ENCODE peak calls at places on chromosomes 6 and 20, in eight cellular contexts. Y, G, M, B, P, K, O and F are unnamed samples.
A peak's percentile ranks its signal among the peaks of the same experiment; 100 is the strongest.

GRCh38 chr20:41154436-41155176 is 17.3 kb downstream of the PLCG1 start:
- DNase-seq in Y (no peak), G (no peak), M (no peak), B (no peak), P (no peak), K (no peak), O (peak; percentile 76), F (no peak)

GRCh38 chr6:157800420-157801237 is 22.4 kb upstream of the SNX9 start:
- DNase-seq in Y (no peak), G (no peak), M (no peak), B (no peak), P (no peak), K (no peak), O (no peak), F (no peak)

GRCh38 chr6:166644631-166645030 is 17.6 kb upstream of the RPS6KA2 start:
- DNase-seq in Y (no peak), G (no peak), M (no peak), B (no peak), P (no peak), K (no peak), O (no peak), F (no peak)

GRCh38 chr6:4936681-4937041 is 67.2 kb downstream of the RPP40 start:
- DNase-seq in Y (no peak), G (no peak), M (no peak), B (no peak), P (peak; percentile 44), K (peak; percentile 67), O (no peak), F (no peak)

GRCh38 chr20:44026932-44027685 is 112.5 kb downstream of the TOX2 start:
- DNase-seq in Y (no peak), G (no peak), M (no peak), B (no peak), P (no peak), K (no peak), O (no peak), F (no peak)

GRCh38 chr6:33781105-33781975 is 7.6 kb downstream of the LEMD2 start:
- DNase-seq in Y (no peak), G (no peak), M (no peak), B (peak; percentile 72), P (no peak), K (peak; percentile 92), O (peak; percentile 58), F (no peak)

GRCh38 chr6:47083586-47084047 is 41.5 kb upstream of the ADGRF1 start:
- DNase-seq in Y (peak; percentile 74), G (peak; percentile 68), M (peak; percentile 73), B (no peak), P (peak; percentile 97), K (peak; percentile 83), O (peak; percentile 95), F (peak; percentile 89)

GRCh38 chr6:46935687-46936086 is 13.9 kb upstream of the ADGRF5 start:
- DNase-seq in Y (no peak), G (no peak), M (no peak), B (peak; percentile 49), P (no peak), K (peak; percentile 85), O (peak; percentile 35), F (no peak)

GRCh38 chr20:49981218-49982071 is 1.3 kb upstream of the SNAI1 start:
- DNase-seq in Y (no peak), G (no peak), M (no peak), B (no peak), P (no peak), K (no peak), O (no peak), F (no peak)

GRCh38 chr6:154229796-154230195 is 126.8 kb downstream of the IPCEF1 start:
- DNase-seq in Y (no peak), G (no peak), M (no peak), B (no peak), P (no peak), K (no peak), O (no peak), F (no peak)

GRCh38 chr6:48664850-48665249 is 553.9 kb upstream of the PTCHD4 start:
- DNase-seq in Y (no peak), G (no peak), M (no peak), B (no peak), P (no peak), K (no peak), O (no peak), F (no peak)

GRCh38 chr6:14573267-14573666 is 455.7 kb downstream of the CD83 start:
- DNase-seq in Y (no peak), G (no peak), M (no peak), B (no peak), P (no peak), K (no peak), O (no peak), F (no peak)

GRCh38 chr6:31547727-31548422 is 467 bp downstream of the NFKBIL1 start:
- DNase-seq in Y (no peak), G (no peak), M (peak; percentile 40), B (no peak), P (no peak), K (no peak), O (no peak), F (no peak)

GRCh38 chr6:31546339-31546961 is at the start of gene ATP6V1G2:
- DNase-seq in Y (peak; percentile 82), G (peak; percentile 93), M (peak; percentile 88), B (peak; percentile 98), P (peak; percentile 89), K (peak; percentile 89), O (peak; percentile 86), F (peak; percentile 90)

GRCh38 chr6:31548423-31548873 is 1.0 kb downstream of the NFKBIL1 start:
- DNase-seq in Y (no peak), G (no peak), M (no peak), B (no peak), P (no peak), K (no peak), O (no peak), F (no peak)

GRCh38 chr6:31545291-31545690 is 1.1 kb downstream of the ATP6V1G2 start:
- DNase-seq in Y (no peak), G (no peak), M (no peak), B (no peak), P (no peak), K (no peak), O (no peak), F (no peak)

DNA sequence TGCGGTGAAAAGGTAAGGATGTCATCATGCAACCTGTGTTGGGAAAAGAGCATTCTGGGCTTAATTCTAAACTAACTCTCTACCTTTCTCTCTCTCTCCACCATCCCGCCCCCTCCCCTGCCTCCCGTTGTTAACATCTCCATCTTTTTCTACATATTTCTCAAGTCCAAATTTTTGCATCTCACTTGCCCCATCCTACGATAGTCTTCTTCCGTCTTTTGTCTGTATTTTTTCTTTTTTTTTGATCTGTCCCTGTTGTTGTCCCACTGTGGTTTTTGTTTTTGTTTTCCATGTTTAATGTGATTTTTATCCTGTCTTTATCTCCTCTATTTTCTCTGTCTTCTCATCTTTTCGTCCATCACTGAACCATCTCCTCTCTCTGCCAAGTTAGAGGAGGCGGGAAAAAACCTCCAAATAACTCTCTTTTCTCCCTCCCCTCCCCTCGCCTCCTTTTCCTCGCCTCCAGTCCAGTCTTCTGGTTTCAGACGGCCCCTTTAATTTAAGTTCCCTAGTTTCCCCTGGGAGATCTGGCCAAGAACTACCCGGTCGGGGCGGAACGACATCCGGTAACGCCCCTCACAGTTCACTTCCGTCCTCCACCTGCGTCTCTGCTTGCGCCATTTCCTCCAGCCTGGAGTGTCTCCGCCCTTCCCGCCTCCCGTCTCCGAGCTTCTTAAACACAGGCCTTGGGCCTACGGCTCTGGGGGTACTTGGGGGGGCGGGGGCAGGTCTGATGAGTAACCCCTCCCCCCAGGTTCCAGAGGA is at the start of gene NFKBIL1:
- DNase-seq in Y (peak; percentile 93), G (peak; percentile 93), M (peak; percentile 91), B (peak; percentile 88), P (peak; percentile 97), K (peak; percentile 94), O (peak; percentile 98), F (peak; percentile 95)
- TF ChIP-seq POLR2A in Y (peak; percentile 74), G (no peak), M (peak; percentile 24), B (peak; percentile 22), P (peak; percentile 65), K (peak; percentile 55), O (no peak), F (no peak)

GRCh38 chr20:32360333-32360634 is 2.2 kb downstream of the ASXL1 start:
- DNase-seq in Y (no peak), G (no peak), M (no peak), B (no peak), P (no peak), K (no peak), O (no peak), F (no peak)
- H3K4me3 ChIP-seq in Y (peak overlapping the region; percentile 83), G (peak overlapping the region; percentile 77), M (peak overlapping the region; percentile 69), B (no peak overlapping the region), P (no peak overlapping the region), K (peak overlapping the region; percentile 92), O (no peak overlapping the region), F (peak overlapping the region; percentile 89)

GRCh38 chr6:7544597-7544996 is 3.1 kb downstream of the DSP start:
- DNase-seq in Y (no peak), G (no peak), M (no peak), B (no peak), P (no peak), K (no peak), O (no peak), F (no peak)
- H3K27me3 ChIP-seq in Y (no peaks in the 10 kb centered on the region), G (no peaks in the 10 kb centered on the region), M (peaks cover 5% of the 10 kb centered on the region), B (peaks cover 3% of the 10 kb centered on the region), P (peaks cover 17% of the 10 kb centered on the region), K (peaks cover 40% of the 10 kb centered on the region), O (peaks cover 86% of the 10 kb centered on the region), F (no peaks in the 10 kb centered on the region)

GRCh38 chr6:63572733-63573139 is 456 bp downstream of the LOC128125822 start:
- DNase-seq in Y (no peak), G (no peak), M (no peak), B (peak; percentile 53), P (no peak), K (no peak), O (no peak), F (no peak)

GRCh38 chr6:63571382-63571882 is 848 bp upstream of the LOC128125822 start:
- DNase-seq in Y (no peak), G (no peak), M (no peak), B (no peak), P (no peak), K (no peak), O (no peak), F (no peak)

GRCh38 chr6:63573140-63573898 is 1.0 kb downstream of the LOC128125822 start:
- DNase-seq in Y (peak; percentile 72), G (peak; percentile 93), M (peak; percentile 85), B (peak; percentile 86), P (peak; percentile 72), K (peak; percentile 75), O (peak; percentile 77), F (peak; percentile 96)

GRCh38 chr6:63573899-63574553 is 1.7 kb downstream of the LOC128125822 start:
- DNase-seq in Y (no peak), G (no peak), M (peak; percentile 42), B (no peak), P (peak; percentile 27), K (peak; percentile 77), O (no peak), F (peak; percentile 63)

DNA sequence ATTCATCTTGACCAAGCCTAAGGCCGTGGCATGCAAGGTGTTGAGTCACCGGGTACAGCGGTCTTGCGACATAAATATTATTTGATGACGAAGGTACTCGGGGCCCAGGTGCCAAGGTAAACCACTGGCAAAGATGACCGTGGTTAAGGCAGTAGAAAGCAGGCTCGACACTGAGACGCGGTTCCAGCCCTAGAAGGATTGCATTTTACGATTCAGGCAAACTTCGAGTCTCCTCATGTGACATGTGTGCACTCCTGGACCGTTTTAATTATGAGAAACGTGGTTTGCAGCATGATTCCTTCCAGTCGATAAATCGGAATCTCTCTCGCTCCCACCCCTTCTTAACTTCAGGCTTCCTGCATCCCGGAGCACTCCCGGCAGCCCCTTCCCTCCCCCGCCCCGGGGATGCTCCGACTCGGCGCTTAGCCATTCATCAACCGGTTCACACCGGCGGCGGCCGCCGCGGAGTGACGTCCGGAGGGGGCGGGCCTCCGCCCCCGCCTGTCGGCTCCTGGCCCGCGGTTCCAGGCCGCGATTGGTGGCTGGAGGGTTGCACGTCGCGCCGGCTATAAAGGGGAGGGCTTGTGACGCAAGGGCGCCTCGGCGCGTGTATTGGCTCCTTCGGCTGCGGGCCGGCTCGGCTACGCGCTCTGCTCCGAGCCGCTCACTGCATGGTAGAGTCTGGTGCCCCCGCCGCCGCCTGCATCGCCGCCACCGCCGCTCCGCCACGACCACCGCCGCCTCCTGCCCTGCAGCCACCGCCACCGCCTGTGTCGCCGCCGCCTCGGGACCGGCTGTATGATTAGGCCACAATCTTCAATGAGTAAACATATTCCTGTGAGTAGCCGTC is at the start of the genes LOC128125822 and PTP4A1:
- DNase-seq in Y (peak; percentile 95), G (peak; percentile 99), M (peak; percentile 98), B (peak; percentile 95), P (peak; percentile 97), K (peak; percentile 97), O (peak; percentile 98), F (peak; percentile 98)
- TF ChIP-seq POLR2A in Y (peak; percentile 99), G (peak; percentile 100), M (peak; percentile 100), B (peak; percentile 81), P (peak; percentile 100), K (peak; percentile 87), O (peak; percentile 91), F (peak; percentile 99)